ENCODE peak calls at places on chromosomes 11 and 22, in ten cellular contexts. One of them, this sample, is unnamed.

GRCh38 chr11:125170406-125171031 is 6.0 kb downstream of the PKNOX2 start:
- DNase-seq in uterus: no peak
- DNase-seq in endothelial cell of umbilical vein: peak; percentile 63
- DNase-seq in fibroblast of mammary gland: peak; percentile 68
- DNase-seq in activated B cell treated with CpG ODN at 0.5 μM for 24 hours: no peak
- DNase-seq in BE2C: no peak
- DNase-seq in HFFc6: no peak
- DNase-seq in chondrocyte: no peak
- DNase-seq in AG04450: peak; percentile 84
- DNase-seq in RWPE1: no peak
- DNase-seq in this sample: no peak

GRCh38 chr22:29813563-29813962 is 24.5 kb downstream of the ASCC2 start:
- DNase-seq in AG04450: no peak
- DNase-seq in endothelial cell of umbilical vein: no peak
- DNase-seq in activated B cell treated with CpG ODN at 0.5 μM for 24 hours: no peak
- DNase-seq in chondrocyte: no peak
- DNase-seq in uterus: no peak
- DNase-seq in fibroblast of mammary gland: peak; percentile 54
- DNase-seq in BE2C: no peak
- DNase-seq in RWPE1: peak; percentile 30
- DNase-seq in HFFc6: peak; percentile 43
- DNase-seq in this sample: peak; percentile 75

GRCh38 chr11:72703281-72704008 is 29.2 kb upstream of the PDE2A start:
- DNase-seq in uterus: peak; percentile 82
- DNase-seq in BE2C: no peak
- DNase-seq in fibroblast of mammary gland: peak; percentile 75
- DNase-seq in activated B cell treated with CpG ODN at 0.5 μM for 24 hours: no peak
- DNase-seq in HFFc6: peak; percentile 62
- DNase-seq in endothelial cell of umbilical vein: no peak
- DNase-seq in chondrocyte: no peak
- DNase-seq in AG04450: no peak
- DNase-seq in RWPE1: no peak
- DNase-seq in this sample: no peak

GRCh38 chr11:2342557-2342956 is 34.6 kb upstream of the CD81 start:
- DNase-seq in uterus: no peak
- DNase-seq in endothelial cell of umbilical vein: no peak
- DNase-seq in HFFc6: no peak
- DNase-seq in activated B cell treated with CpG ODN at 0.5 μM for 24 hours: no peak
- DNase-seq in fibroblast of mammary gland: no peak
- DNase-seq in chondrocyte: no peak
- DNase-seq in RWPE1: no peak
- DNase-seq in AG04450: no peak
- DNase-seq in BE2C: no peak
- DNase-seq in this sample: no peak

GRCh38 chr11:521179-521688 is 14.1 kb downstream of the HRAS start:
- DNase-seq in endothelial cell of umbilical vein: no peak
- DNase-seq in AG04450: no peak
- DNase-seq in chondrocyte: no peak
- DNase-seq in uterus: no peak
- DNase-seq in RWPE1: no peak
- DNase-seq in fibroblast of mammary gland: no peak
- DNase-seq in activated B cell treated with CpG ODN at 0.5 μM for 24 hours: no peak
- DNase-seq in HFFc6: no peak
- DNase-seq in BE2C: no peak
- DNase-seq in this sample: no peak

GRCh38 chr11:134388590-134388989 is 23.5 kb downstream of the B3GAT1 start:
- DNase-seq in HFFc6: no peak
- DNase-seq in endothelial cell of umbilical vein: no peak
- DNase-seq in chondrocyte: no peak
- DNase-seq in activated B cell treated with CpG ODN at 0.5 μM for 24 hours: no peak
- DNase-seq in fibroblast of mammary gland: no peak
- DNase-seq in BE2C: no peak
- DNase-seq in uterus: no peak
- DNase-seq in AG04450: no peak
- DNase-seq in RWPE1: no peak
- DNase-seq in this sample: no peak

GRCh38 chr22:27680636-27681035 is 120.9 kb downstream of the MN1 start:
- DNase-seq in activated B cell treated with CpG ODN at 0.5 μM for 24 hours: no peak
- DNase-seq in chondrocyte: no peak
- DNase-seq in uterus: no peak
- DNase-seq in fibroblast of mammary gland: no peak
- DNase-seq in RWPE1: no peak
- DNase-seq in endothelial cell of umbilical vein: no peak
- DNase-seq in HFFc6: no peak
- DNase-seq in AG04450: no peak
- DNase-seq in BE2C: no peak
- DNase-seq in this sample: no peak

GRCh38 chr11:46555269-46556054 is 38.4 kb downstream of the AMBRA1 start:
- DNase-seq in activated B cell treated with CpG ODN at 0.5 μM for 24 hours: no peak
- DNase-seq in BE2C: no peak
- DNase-seq in AG04450: no peak
- DNase-seq in fibroblast of mammary gland: peak; percentile 42
- DNase-seq in endothelial cell of umbilical vein: peak; percentile 48
- DNase-seq in HFFc6: peak; percentile 3
- DNase-seq in chondrocyte: no peak
- DNase-seq in uterus: no peak
- DNase-seq in RWPE1: no peak
- DNase-seq in this sample: no peak

GRCh38 chr11:117337061-117337460 is 9.4 kb downstream of the CEP164 start:
- DNase-seq in uterus: no peak
- DNase-seq in fibroblast of mammary gland: no peak
- DNase-seq in endothelial cell of umbilical vein: no peak
- DNase-seq in BE2C: no peak
- DNase-seq in AG04450: no peak
- DNase-seq in RWPE1: no peak
- DNase-seq in HFFc6: no peak
- DNase-seq in activated B cell treated with CpG ODN at 0.5 μM for 24 hours: no peak
- DNase-seq in chondrocyte: no peak
- DNase-seq in this sample: no peak

GRCh38 chr11:79070518-79070917 is 370.3 kb downstream of the TENM4 start:
- DNase-seq in AG04450: no peak
- DNase-seq in HFFc6: no peak
- DNase-seq in RWPE1: no peak
- DNase-seq in endothelial cell of umbilical vein: no peak
- DNase-seq in chondrocyte: no peak
- DNase-seq in fibroblast of mammary gland: no peak
- DNase-seq in activated B cell treated with CpG ODN at 0.5 μM for 24 hours: no peak
- DNase-seq in uterus: no peak
- DNase-seq in BE2C: no peak
- DNase-seq in this sample: no peak

GRCh38 chr11:69950120-69950519 is 128.0 kb upstream of the ANO1 start:
- DNase-seq in uterus: no peak
- DNase-seq in chondrocyte: peak; percentile 50
- DNase-seq in endothelial cell of umbilical vein: peak; percentile 12
- DNase-seq in AG04450: no peak
- DNase-seq in HFFc6: no peak
- DNase-seq in BE2C: peak; percentile 66
- DNase-seq in activated B cell treated with CpG ODN at 0.5 μM for 24 hours: no peak
- DNase-seq in RWPE1: peak; percentile 42
- DNase-seq in fibroblast of mammary gland: peak; percentile 15
- DNase-seq in this sample: peak; percentile 49

GRCh38 chr22:39405346-39406085 is 5.9 kb downstream of the TAB1 start:
- DNase-seq in endothelial cell of umbilical vein: peak; percentile 35
- DNase-seq in chondrocyte: peak; percentile 68
- DNase-seq in RWPE1: no peak
- DNase-seq in activated B cell treated with CpG ODN at 0.5 μM for 24 hours: no peak
- DNase-seq in BE2C: no peak
- DNase-seq in uterus: peak; percentile 34
- DNase-seq in AG04450: no peak
- DNase-seq in fibroblast of mammary gland: peak; percentile 89
- DNase-seq in HFFc6: peak; percentile 57
- DNase-seq in this sample: no peak

GRCh38 chr11:65121447-65121864 is 478 bp downstream of the FAU start:
- DNase-seq in HFFc6: no peak
- DNase-seq in RWPE1: no peak
- DNase-seq in fibroblast of mammary gland: no peak
- DNase-seq in uterus: peak; percentile 25
- DNase-seq in BE2C: no peak
- DNase-seq in chondrocyte: peak; percentile 84
- DNase-seq in activated B cell treated with CpG ODN at 0.5 μM for 24 hours: no peak
- DNase-seq in endothelial cell of umbilical vein: no peak
- DNase-seq in AG04450: no peak
- DNase-seq in this sample: no peak

GRCh38 chr11:88275636-88276035 is 61.9 kb downstream of the CTSC start:
- DNase-seq in fibroblast of mammary gland: no peak
- DNase-seq in AG04450: no peak
- DNase-seq in endothelial cell of umbilical vein: no peak
- DNase-seq in RWPE1: no peak
- DNase-seq in chondrocyte: no peak
- DNase-seq in activated B cell treated with CpG ODN at 0.5 μM for 24 hours: no peak
- DNase-seq in BE2C: no peak
- DNase-seq in HFFc6: no peak
- DNase-seq in uterus: no peak
- DNase-seq in this sample: no peak

GRCh38 chr11:96486890-96487633 is 97.2 kb downstream of the JRKL start:
- DNase-seq in chondrocyte: no peak
- DNase-seq in endothelial cell of umbilical vein: no peak
- DNase-seq in fibroblast of mammary gland: no peak
- DNase-seq in HFFc6: no peak
- DNase-seq in activated B cell treated with CpG ODN at 0.5 μM for 24 hours: no peak
- DNase-seq in BE2C: no peak
- DNase-seq in RWPE1: no peak
- DNase-seq in AG04450: no peak
- DNase-seq in uterus: no peak
- DNase-seq in this sample: peak; percentile 30

GRCh38 chr11:118251858-118252652 is at the start of gene MPZL3:
- DNase-seq in uterus: peak; percentile 73
- DNase-seq in endothelial cell of umbilical vein: peak; percentile 78
- DNase-seq in AG04450: no peak
- DNase-seq in HFFc6: no peak
- DNase-seq in fibroblast of mammary gland: peak; percentile 53
- DNase-seq in activated B cell treated with CpG ODN at 0.5 μM for 24 hours: peak; percentile 72
- DNase-seq in chondrocyte: no peak
- DNase-seq in RWPE1: peak; percentile 96
- DNase-seq in BE2C: peak; percentile 70
- DNase-seq in this sample: peak; percentile 96

GRCh38 chr11:64164392-64165312 is 1.3 kb downstream of the MACROD1 start:
- DNase-seq in chondrocyte: no peak
- DNase-seq in fibroblast of mammary gland: no peak
- DNase-seq in endothelial cell of umbilical vein: no peak
- DNase-seq in RWPE1: no peak
- DNase-seq in activated B cell treated with CpG ODN at 0.5 μM for 24 hours: no peak
- DNase-seq in uterus: no peak
- DNase-seq in AG04450: no peak
- DNase-seq in HFFc6: no peak
- DNase-seq in BE2C: no peak
- DNase-seq in this sample: peak; percentile 16

GRCh38 chr11:5618807-5619206 is 6.0 kb upstream of the TRIM34 start:
- DNase-seq in HFFc6: peak; percentile 86
- DNase-seq in endothelial cell of umbilical vein: peak; percentile 43
- DNase-seq in chondrocyte: no peak
- DNase-seq in uterus: no peak
- DNase-seq in BE2C: no peak
- DNase-seq in AG04450: peak; percentile 61
- DNase-seq in activated B cell treated with CpG ODN at 0.5 μM for 24 hours: no peak
- DNase-seq in RWPE1: peak; percentile 53
- DNase-seq in fibroblast of mammary gland: peak; percentile 86
- DNase-seq in this sample: no peak

GRCh38 chr11:39724404-39724803 is 1735.0 kb downstream of the LRRC4C start:
- DNase-seq in activated B cell treated with CpG ODN at 0.5 μM for 24 hours: no peak
- DNase-seq in RWPE1: peak; percentile 4
- DNase-seq in chondrocyte: no peak
- DNase-seq in BE2C: no peak
- DNase-seq in fibroblast of mammary gland: no peak
- DNase-seq in AG04450: no peak
- DNase-seq in endothelial cell of umbilical vein: no peak
- DNase-seq in HFFc6: no peak
- DNase-seq in uterus: no peak
- DNase-seq in this sample: peak; percentile 30

GRCh38 chr11:113163291-113164030 is 150.9 kb upstream of the TTC12 start:
- DNase-seq in BE2C: no peak
- DNase-seq in AG04450: no peak
- DNase-seq in activated B cell treated with CpG ODN at 0.5 μM for 24 hours: no peak
- DNase-seq in fibroblast of mammary gland: peak; percentile 73
- DNase-seq in uterus: peak; percentile 35
- DNase-seq in chondrocyte: no peak
- DNase-seq in HFFc6: no peak
- DNase-seq in RWPE1: no peak
- DNase-seq in endothelial cell of umbilical vein: no peak
- DNase-seq in this sample: no peak
- TF ChIP-seq CTCF in BE2C: peak; percentile 23
- TF ChIP-seq CTCF in AG04450: no peak
- TF ChIP-seq CTCF in activated B cell treated with CpG ODN at 0.5 μM for 24 hours: no peak
- TF ChIP-seq CTCF in fibroblast of mammary gland: peak; percentile 9
- TF ChIP-seq CTCF in uterus: no peak
- TF ChIP-seq CTCF in chondrocyte: peak; percentile 32
- TF ChIP-seq CTCF in HFFc6: no peak
- TF ChIP-seq CTCF in RWPE1: no peak
- TF ChIP-seq CTCF in endothelial cell of umbilical vein: no peak
- TF ChIP-seq CTCF in this sample: no peak

GRCh38 chr11:75014129-75014528 is 25.4 kb downstream of the NEU3 start:
- DNase-seq in fibroblast of mammary gland: peak; percentile 91
- DNase-seq in uterus: no peak
- DNase-seq in AG04450: peak; percentile 77
- DNase-seq in BE2C: no peak
- DNase-seq in activated B cell treated with CpG ODN at 0.5 μM for 24 hours: no peak
- DNase-seq in chondrocyte: no peak
- DNase-seq in HFFc6: peak; percentile 77
- DNase-seq in RWPE1: peak; percentile 46
- DNase-seq in endothelial cell of umbilical vein: peak; percentile 13
- DNase-seq in this sample: peak; percentile 49
- TF ChIP-seq CTCF in fibroblast of mammary gland: peak; percentile 38
- TF ChIP-seq CTCF in uterus: no peak
- TF ChIP-seq CTCF in AG04450: peak; percentile 43
- TF ChIP-seq CTCF in BE2C: no peak
- TF ChIP-seq CTCF in activated B cell treated with CpG ODN at 0.5 μM for 24 hours: no peak
- TF ChIP-seq CTCF in chondrocyte: no peak
- TF ChIP-seq CTCF in HFFc6: peak; percentile 47
- TF ChIP-seq CTCF in RWPE1: no peak
- TF ChIP-seq CTCF in endothelial cell of umbilical vein: no peak
- TF ChIP-seq CTCF in this sample: no peak

GRCh38 chr11:31160504-31161422 is 208.8 kb downstream of the DCDC1 start:
- DNase-seq in AG04450: no peak
- DNase-seq in uterus: no peak
- DNase-seq in RWPE1: no peak
- DNase-seq in chondrocyte: no peak
- DNase-seq in activated B cell treated with CpG ODN at 0.5 μM for 24 hours: no peak
- DNase-seq in fibroblast of mammary gland: peak; percentile 0
- DNase-seq in BE2C: no peak
- DNase-seq in endothelial cell of umbilical vein: peak; percentile 15
- DNase-seq in HFFc6: no peak
- DNase-seq in this sample: peak; percentile 36
- TF ChIP-seq CTCF in AG04450: peak; percentile 46
- TF ChIP-seq CTCF in uterus: no peak
- TF ChIP-seq CTCF in RWPE1: no peak
- TF ChIP-seq CTCF in chondrocyte: peak; percentile 61
- TF ChIP-seq CTCF in activated B cell treated with CpG ODN at 0.5 μM for 24 hours: no peak
- TF ChIP-seq CTCF in fibroblast of mammary gland: peak; percentile 27
- TF ChIP-seq CTCF in BE2C: peak; percentile 17
- TF ChIP-seq CTCF in endothelial cell of umbilical vein: peak; percentile 4
- TF ChIP-seq CTCF in HFFc6: peak; percentile 58
- TF ChIP-seq CTCF in this sample: peak; percentile 38

DNA sequence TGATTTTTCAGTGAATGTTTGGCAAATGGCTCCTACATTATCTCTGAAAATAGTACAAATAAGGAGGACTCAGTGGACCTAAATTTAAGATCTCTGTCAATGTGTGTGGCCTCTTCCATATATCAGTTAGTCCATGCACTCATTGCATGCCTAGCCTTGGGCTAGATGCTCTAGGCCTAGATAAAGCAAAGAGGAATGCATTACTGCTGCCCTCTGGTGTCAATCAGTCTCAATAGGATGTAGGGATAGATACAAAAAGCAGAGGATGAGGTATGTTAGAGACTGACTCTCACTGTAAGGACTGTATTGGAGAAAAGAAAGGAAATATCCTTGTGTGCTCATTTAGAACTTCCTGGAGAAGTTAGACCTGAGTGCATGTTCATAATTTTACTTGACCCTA is 42.0 kb downstream of the MS4A2 start:
- DNase-seq in AG04450: no peak
- DNase-seq in BE2C: no peak
- DNase-seq in activated B cell treated with CpG ODN at 0.5 μM for 24 hours: no peak
- DNase-seq in uterus: peak; percentile 23
- DNase-seq in RWPE1: peak; percentile 35
- DNase-seq in fibroblast of mammary gland: peak; percentile 1
- DNase-seq in endothelial cell of umbilical vein: peak; percentile 86
- DNase-seq in HFFc6: peak; percentile 2
- DNase-seq in chondrocyte: no peak
- DNase-seq in this sample: peak; percentile 40
- TF ChIP-seq CTCF in AG04450: no peak
- TF ChIP-seq CTCF in BE2C: peak; percentile 7
- TF ChIP-seq CTCF in activated B cell treated with CpG ODN at 0.5 μM for 24 hours: no peak
- TF ChIP-seq CTCF in uterus: peak; percentile 29
- TF ChIP-seq CTCF in RWPE1: peak; percentile 17
- TF ChIP-seq CTCF in fibroblast of mammary gland: peak; percentile 5
- TF ChIP-seq CTCF in endothelial cell of umbilical vein: peak; percentile 24
- TF ChIP-seq CTCF in HFFc6: no peak
- TF ChIP-seq CTCF in chondrocyte: peak; percentile 62
- TF ChIP-seq CTCF in this sample: peak; percentile 41